ENCODE peak calls at places on chromosomes 12 and 14, in nine cellular contexts. W is A549, Y is transverse colon, K is esophagus muscularis mucosa, G is HepG2, C is H1, V is SK-N-SH, I is suprapubic skin, M is upper lobe of left lung. J is an unnamed sample. For H3K4me1, the result is how much of the 10 kb centered on the place peaks cover.

GRCh38 chr12:87428701-87429277 is 600.4 kb downstream of the C12orf50 start:
- DNase-seq in Y (no peak), I (no peak), G (no peak), W (no peak), M (no peak), C (no peak), V (no peak), K (no peak), J (no peak)

GRCh38 chr14:67459336-67459735 is 29.2 kb downstream of the TMEM229B start:
- DNase-seq in Y (no peak), G (no peak), W (no peak), K (no peak), I (no peak), M (no peak), V (no peak), C (no peak), J (no peak)

GRCh38 chr12:27383429-27384260 is 51.0 kb downstream of the BMAL2 start:
- DNase-seq in W (peak), G (peak), I (no peak), M (peak), V (peak), C (peak), Y (peak), K (peak), J (peak)

GRCh38 chr12:122282066-122282465 is 15.8 kb upstream of the VPS33A start:
- DNase-seq in Y (no peak), V (no peak), I (no peak), G (no peak), W (no peak), M (no peak), K (no peak), C (no peak), J (no peak)

GRCh38 chr12:55828357-55828756 is 1.0 kb downstream of the DNAJC14 start:
- DNase-seq in C (no peak), Y (no peak), I (peak), G (no peak), V (no peak), K (no peak), W (no peak), M (no peak), J (peak)

GRCh38 chr14:89719371-89720075 is 235.0 kb downstream of the EFCAB11 start:
- DNase-seq in M (peak), C (no peak), G (no peak), K (peak), W (no peak), I (no peak), Y (no peak), V (no peak), J (no peak)

GRCh38 chr12:105315726-105316125 is 14.8 kb upstream of the C12orf75 start:
- DNase-seq in C (no peak), Y (peak), M (no peak), G (no peak), I (no peak), V (no peak), W (no peak), K (no peak), J (no peak)

GRCh38 chr12:123271182-123271491 is 519 bp downstream of the CDK2AP1 start:
- DNase-seq in Y (peak), V (peak), G (peak), K (no peak), W (peak), C (no peak), M (peak), I (no peak), J (peak)

GRCh38 chr12:79069009-79069408 is 204.4 kb downstream of the SYT1 start:
- DNase-seq in V (no peak), Y (no peak), I (no peak), K (no peak), G (no peak), W (no peak), C (no peak), M (no peak), J (no peak)

GRCh38 chr14:77124345-77125274 is 17.0 kb downstream of the ZDHHC22 start:
- DNase-seq in G (no peak), W (no peak), M (peak), K (no peak), C (no peak), Y (peak), V (peak), I (no peak), J (no peak)

DNA sequence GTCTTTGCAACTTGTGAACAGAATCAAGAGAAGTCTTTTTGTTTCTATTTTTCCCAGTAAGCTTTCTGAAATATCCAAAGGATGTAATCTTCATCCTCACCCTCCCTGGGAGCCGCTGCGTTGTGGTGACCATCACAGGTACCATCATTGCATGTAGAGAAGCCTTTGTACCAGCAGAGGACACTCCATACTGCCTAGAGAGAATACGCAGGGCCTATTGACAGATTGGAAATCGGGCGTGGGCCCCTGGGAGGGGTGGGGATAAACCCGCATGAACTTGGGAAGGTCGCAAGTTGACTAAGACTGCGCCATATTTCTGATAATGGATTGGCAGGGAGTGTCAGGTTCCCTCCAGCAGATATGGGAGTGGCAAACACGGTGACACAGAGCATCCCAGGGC is 12.7 kb downstream of the KRT1 start:
- DNase-seq in M (no peak), G (no peak), Y (no peak), C (no peak), I (no peak), V (no peak), K (no peak), W (peak), J (no peak)
- TF ChIP-seq CTCF in M (no peak), G (peak), Y (peak), C (peak), I (no peak), V (peak), K (no peak), W (peak), J (no peak)

DNA sequence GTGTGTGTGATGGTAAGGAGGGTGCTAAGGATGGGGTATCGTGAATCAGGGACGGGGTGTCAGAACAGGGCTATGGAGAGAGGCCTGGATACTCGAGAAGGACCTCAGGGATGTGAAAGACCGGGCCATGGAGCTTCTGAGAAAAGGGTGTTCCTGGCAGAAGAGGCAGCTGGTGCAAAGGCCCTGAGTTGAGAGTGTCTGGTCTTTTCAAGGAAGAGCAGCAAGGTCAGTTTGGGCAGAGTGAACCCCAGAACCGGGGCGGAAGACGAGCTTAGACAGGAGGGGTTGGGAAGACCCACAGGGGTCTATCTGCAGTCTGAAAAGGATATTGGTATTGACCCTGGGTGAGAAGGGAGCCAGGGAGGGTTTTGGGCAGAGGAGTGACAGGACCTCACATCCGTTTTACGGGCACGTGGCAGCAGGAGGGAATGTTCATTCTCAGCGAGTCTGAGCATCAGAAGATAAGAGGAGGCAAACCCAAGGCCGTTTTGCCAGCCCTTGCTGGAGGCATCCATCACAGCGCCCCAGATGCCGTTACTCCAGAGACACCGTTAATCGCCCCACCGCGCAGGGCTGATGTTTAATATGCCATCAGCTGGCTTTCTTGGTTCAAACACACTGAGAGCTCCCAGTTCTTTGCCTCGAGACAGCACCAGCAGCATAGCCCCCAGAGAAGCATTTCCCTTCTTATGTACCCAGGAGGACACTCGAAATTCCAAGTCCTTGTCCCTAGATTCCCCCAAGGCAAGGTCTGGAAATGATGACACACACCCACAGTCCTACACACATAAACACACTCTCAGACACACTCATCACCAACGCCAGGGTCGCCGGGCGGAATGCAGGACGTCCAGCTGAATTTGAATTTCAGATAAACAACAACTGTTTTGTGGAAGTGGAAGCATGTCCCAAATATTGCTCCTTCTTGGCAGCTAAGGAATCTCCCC is 41.4 kb upstream of the EML1 start:
- DNase-seq in I (no peak), G (no peak), K (no peak), C (no peak), V (no peak), M (no peak), Y (no peak), W (no peak), J (no peak)
- TF ChIP-seq EP300 in I (no peak), G (no peak), K (no peak), C (no peak), V (no peak), M (no peak), Y (no peak), W (no peak), J (no peak)

DNA sequence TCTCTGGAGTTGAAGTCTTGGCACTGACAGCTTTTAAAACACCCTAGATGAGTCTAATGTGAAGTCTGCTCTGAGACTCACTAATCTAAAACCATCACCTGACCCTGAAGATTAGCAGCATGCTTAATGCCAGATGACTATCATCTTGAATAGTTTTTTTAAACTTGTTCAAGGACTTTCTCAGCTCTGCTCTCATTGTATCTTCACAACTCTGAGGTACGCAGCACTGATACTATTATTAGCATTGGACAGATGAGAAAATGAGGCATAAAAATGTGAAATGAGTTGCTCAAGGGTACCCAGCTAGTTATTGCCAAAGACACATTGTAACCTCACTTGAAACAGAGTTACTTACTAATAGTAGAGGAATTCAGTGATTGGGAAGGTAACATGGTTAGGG is 4.8 kb downstream of the SLC38A1 start:
- DNase-seq in Y (no peak), G (no peak), V (no peak), I (no peak), W (no peak), K (no peak), C (no peak), M (no peak), J (no peak)
- H3K4me1 ChIP-seq in Y (half or more), G (half or more), V (under half), I (half or more), W (half or more), K (under half), C (under half), M (under half), J (under half)

GRCh38 chr12:53452159-53453077 is 516 bp downstream of the PCBP2 start:
- DNase-seq in C (peak), W (peak), K (peak), Y (peak), V (peak), M (peak), I (peak), G (peak), J (peak)
- TF ChIP-seq CTCF in C (no peak), W (peak), K (peak), Y (peak), V (peak), M (peak), I (no peak), G (peak), J (no peak)

GRCh38 chr12:57219205-57219992 is 2.8 kb downstream of the NXPH4 start:
- DNase-seq in G (no peak), K (no peak), I (no peak), V (no peak), C (no peak), W (no peak), Y (no peak), M (no peak), J (no peak)

GRCh38 chr12:57216931-57217871 is 607 bp downstream of the NXPH4 start:
- DNase-seq in C (no peak), Y (no peak), G (no peak), K (no peak), V (peak), W (peak), M (no peak), I (no peak), J (no peak)

GRCh38 chr12:57219993-57220728 is 3.6 kb downstream of the NXPH4 start:
- DNase-seq in I (no peak), Y (no peak), C (no peak), M (no peak), K (no peak), V (peak), G (no peak), W (no peak), J (no peak)

GRCh38 chr12:57216014-57216891 is at the start of gene NXPH4:
- DNase-seq in Y (peak), I (no peak), G (no peak), V (peak), C (no peak), K (no peak), W (peak), M (no peak), J (no peak)

GRCh38 chr12:57218030-57218853 is 1.6 kb downstream of the NXPH4 start:
- DNase-seq in K (no peak), W (no peak), V (peak), Y (no peak), I (no peak), G (no peak), C (no peak), M (no peak), J (no peak)
- TF ChIP-seq EP300 in K (no peak), W (no peak), V (no peak), Y (no peak), I (no peak), G (no peak), C (no peak), M (no peak), J (no peak)

GRCh38 chr12:108831309-108831991 is 25.9 kb downstream of the SSH1 start:
- DNase-seq in K (no peak), W (no peak), Y (peak), I (no peak), V (no peak), G (no peak), M (no peak), C (no peak), J (no peak)
- H3K4me1 ChIP-seq in K (half or more), W (half or more), Y (under half), I (half or more), V (under half), G (under half), M (half or more), C (under half), J (under half)

DNA sequence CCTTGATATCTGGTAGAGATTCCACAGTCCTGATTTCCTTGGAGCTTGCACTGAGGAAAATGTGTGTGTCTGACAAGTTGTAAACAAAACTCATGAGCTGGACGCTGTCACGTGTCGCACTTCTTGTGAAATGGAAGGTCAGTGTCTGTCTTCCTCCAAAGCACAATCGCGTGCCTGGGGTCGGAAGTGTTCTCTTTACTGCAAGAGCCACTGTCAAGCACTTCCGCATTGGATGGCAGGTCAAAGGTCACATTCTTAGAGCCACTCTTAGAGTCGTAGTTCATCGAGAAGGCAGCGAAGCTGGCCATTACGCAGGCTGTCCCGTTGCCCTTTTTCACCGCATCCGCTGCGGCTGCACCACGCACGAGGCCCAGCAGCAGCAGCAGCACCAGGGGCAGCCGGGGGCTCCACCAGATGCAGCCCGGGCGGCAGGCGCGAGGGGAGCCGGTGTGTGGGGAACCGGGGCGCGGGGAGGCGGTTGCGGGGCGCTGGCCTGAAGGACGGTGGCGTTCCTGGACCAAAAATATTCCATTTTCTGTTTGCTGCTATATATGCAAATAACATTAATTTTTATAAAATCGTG is 45.0 kb downstream of the LRTM2 start:
- DNase-seq in K (no peak), V (no peak), Y (no peak), M (no peak), W (no peak), C (no peak), G (no peak), I (no peak), J (no peak)
- TF ChIP-seq CTCF in K (no peak), V (no peak), Y (no peak), M (no peak), W (no peak), C (no peak), G (no peak), I (no peak), J (no peak)